ENCODE peak calls at places on chromosomes 4 and X, in nine cellular contexts. T is AG08396; S is lung; H is A549; L is memory B cell; A is stimulated activated CD8-positive, alpha-beta memory T cell treated with anti-CD3 and anti-CD28 coated beads, Interleukin-12 subunit alpha, Interleukin-12 subunit beta, amount 100 ng/mL, for 4 hours; D is fibroblast of mammary gland; K is CD4-positive, alpha-beta T cell; M is lower leg skin. X is an unnamed sample.

GRCh38 chr4:140038031-140038533 is 115.9 kb downstream of the MAML3 start:
- DNase-seq in D (peak), H (no peak), S (no peak), M (no peak), A (no peak), L (no peak), K (no peak), T (no peak), X (no peak)

GRCh38 chr4:81622474-81623198 is 150.9 kb upstream of the RASGEF1B start:
- DNase-seq in M (no peak), L (no peak), D (no peak), A (no peak), H (no peak), T (no peak), K (no peak), S (no peak), X (no peak)

GRCh38 chrX:115582871-115583729 is 22.1 kb downstream of the PLS3 start:
- DNase-seq in L (no peak), A (no peak), K (no peak), H (no peak), S (no peak), M (no peak), T (no peak), D (peak), X (no peak)

GRCh38 chr4:147367841-147368385 is 113.0 kb upstream of the EDNRA start:
- DNase-seq in M (no peak), T (no peak), H (no peak), K (no peak), L (no peak), S (no peak), A (no peak), D (peak), X (no peak)

GRCh38 chr4:138953962-138954371 is 61.6 kb upstream of the NOCT start:
- DNase-seq in D (peak), H (no peak), L (no peak), M (peak), K (no peak), A (no peak), S (no peak), T (peak), X (peak)

GRCh38 chrX:67503453-67503852 is 40.4 kb upstream of the AR start:
- DNase-seq in L (no peak), K (no peak), H (no peak), D (no peak), T (no peak), S (no peak), M (no peak), A (no peak), X (no peak)

GRCh38 chr4:10524196-10524833 is 67.1 kb upstream of the ZNF518B start:
- DNase-seq in M (peak), S (no peak), D (no peak), A (no peak), T (no peak), H (no peak), L (no peak), K (no peak), X (no peak)

GRCh38 chrX:46375831-46376230 is 169.4 kb downstream of the ZNF674 start:
- DNase-seq in K (no peak), D (no peak), H (peak), T (no peak), L (no peak), M (no peak), S (no peak), A (no peak), X (no peak)

GRCh38 chr4:183107891-183108459 is 8.9 kb downstream of the WWC2 start:
- DNase-seq in L (no peak), A (no peak), T (no peak), H (no peak), D (peak), K (no peak), M (no peak), S (no peak), X (no peak)

GRCh38 chr4:139568206-139568969 is 12.4 kb upstream of the SETD7 start:
- DNase-seq in S (no peak), D (no peak), K (no peak), L (no peak), M (no peak), A (no peak), T (no peak), H (no peak), X (no peak)

GRCh38 chr4:152606800-152607577 is 71.1 kb upstream of the FBXW7 start:
- DNase-seq in L (no peak), K (peak), M (no peak), A (no peak), T (no peak), H (no peak), D (no peak), S (no peak), X (no peak)

GRCh38 chrX:15515931-15516330 is 15.3 kb downstream of the BMX start:
- DNase-seq in M (no peak), L (no peak), K (no peak), D (no peak), S (no peak), A (no peak), H (no peak), T (no peak), X (no peak)

GRCh38 chr4:182213024-182213423 is 30.2 kb upstream of the TENM3 start:
- DNase-seq in T (no peak), H (no peak), D (peak), K (no peak), M (no peak), S (no peak), A (no peak), L (no peak), X (no peak)

GRCh38 chrX:107450823-107451509 is 1.5 kb downstream of the FRMPD3 start:
- DNase-seq in H (peak), L (no peak), K (no peak), T (peak), S (no peak), D (peak), M (no peak), A (peak), X (no peak)

GRCh38 chr4:53714377-53715140 is 123.3 kb upstream of the LNX1 start:
- DNase-seq in H (no peak), S (no peak), L (no peak), K (no peak), A (no peak), T (no peak), M (no peak), D (peak), X (no peak)

GRCh38 chrX:151754641-151755215 is 20.2 kb downstream of the CNGA2 start:
- DNase-seq in D (no peak), S (no peak), H (no peak), M (no peak), L (no peak), A (no peak), K (no peak), T (no peak), X (no peak)

GRCh38 chr4:18689308-18689915 is 667.9 kb upstream of the LCORL start:
- DNase-seq in K (peak), L (peak), T (peak), D (peak), A (no peak), S (peak), H (peak), M (peak), X (peak)

GRCh38 chr4:95212692-95213091 is 336.1 kb downstream of the UNC5C start:
- DNase-seq in H (no peak), D (no peak), M (no peak), S (no peak), L (no peak), T (no peak), K (no peak), A (no peak), X (no peak)

GRCh38 chr4:87465739-87466366 is 43.5 kb downstream of the NUDT9 start:
- DNase-seq in L (peak), D (peak), H (peak), K (no peak), A (no peak), S (no peak), T (peak), M (no peak), X (no peak)

GRCh38 chrX:141989134-141989533 is 85.4 kb downstream of the MAGEC1 start:
- DNase-seq in K (no peak), S (no peak), T (no peak), D (no peak), H (no peak), M (no peak), A (no peak), L (no peak), X (no peak)

GRCh38 chrX:67543818-67544217 is at the start of gene AR:
- DNase-seq in A (no peak), L (no peak), H (peak), D (peak), M (peak), K (no peak), S (peak), T (peak), X (peak)

GRCh38 chr4:121072080-121072835 is at the start of gene NDNF:
- DNase-seq in H (no peak), L (no peak), T (peak), A (peak), K (no peak), D (peak), M (no peak), S (peak), X (peak)

GRCh38 chrX:40130207-40130606 is 32.4 kb upstream of the BCOR start:
- DNase-seq in T (peak), S (no peak), K (no peak), A (no peak), D (peak), L (no peak), H (peak), M (no peak), X (no peak)

GRCh38 chr4:84678976-84679744 is 96.2 kb downstream of the CDS1 start:
- DNase-seq in T (no peak), S (no peak), K (no peak), M (peak), D (peak), A (no peak), H (no peak), L (no peak), X (no peak)

GRCh38 chr4:19327364-19327763 is 924.3 kb upstream of the SLIT2 start:
- DNase-seq in T (no peak), S (no peak), H (no peak), A (no peak), L (no peak), D (peak), K (no peak), M (no peak), X (no peak)